ENCODE peak calls at places on chromosome 3, in six cellular contexts. One of them, this sample, is unnamed.

GRCh38 chr3:142498397-142499180 is 50.8 kb upstream of the XRN1 start:
- DNase-seq in activated CD8-positive, alpha-beta memory T cell treated with anti-CD3 and anti-CD28 coated beads for 24 hours: no peak
- DNase-seq in effector memory CD4-positive, alpha-beta T cell: no peak
- DNase-seq in stimulated activated CD4-positive, alpha-beta T cell treated with anti-CD3 and anti-CD28 coated beads, Interleukin-12 subunit alpha, Interleukin-12 subunit beta, amount 100 ng/mL, for 24 hours: no peak
- DNase-seq in foreskin melanocyte: peak
- DNase-seq in kidney: no peak
- DNase-seq in this sample: no peak

GRCh38 chr3:9441501-9442221 is 44.2 kb downstream of the SETD5 start:
- DNase-seq in activated CD8-positive, alpha-beta memory T cell treated with anti-CD3 and anti-CD28 coated beads for 24 hours: no peak
- DNase-seq in effector memory CD4-positive, alpha-beta T cell: no peak
- DNase-seq in stimulated activated CD4-positive, alpha-beta T cell treated with anti-CD3 and anti-CD28 coated beads, Interleukin-12 subunit alpha, Interleukin-12 subunit beta, amount 100 ng/mL, for 24 hours: no peak
- DNase-seq in foreskin melanocyte: no peak
- DNase-seq in kidney: no peak
- DNase-seq in this sample: no peak

GRCh38 chr3:45275006-45275704 is 49.1 kb upstream of the TMEM158 start:
- DNase-seq in activated CD8-positive, alpha-beta memory T cell treated with anti-CD3 and anti-CD28 coated beads for 24 hours: no peak
- DNase-seq in effector memory CD4-positive, alpha-beta T cell: no peak
- DNase-seq in stimulated activated CD4-positive, alpha-beta T cell treated with anti-CD3 and anti-CD28 coated beads, Interleukin-12 subunit alpha, Interleukin-12 subunit beta, amount 100 ng/mL, for 24 hours: no peak
- DNase-seq in foreskin melanocyte: no peak
- DNase-seq in kidney: no peak
- DNase-seq in this sample: no peak

GRCh38 chr3:128285042-128285924 is 132.0 kb downstream of the EEFSEC start:
- DNase-seq in activated CD8-positive, alpha-beta memory T cell treated with anti-CD3 and anti-CD28 coated beads for 24 hours: peak
- DNase-seq in effector memory CD4-positive, alpha-beta T cell: no peak
- DNase-seq in stimulated activated CD4-positive, alpha-beta T cell treated with anti-CD3 and anti-CD28 coated beads, Interleukin-12 subunit alpha, Interleukin-12 subunit beta, amount 100 ng/mL, for 24 hours: no peak
- DNase-seq in foreskin melanocyte: no peak
- DNase-seq in kidney: no peak
- DNase-seq in this sample: no peak

GRCh38 chr3:194686414-194686815 is 732 bp downstream of the FAM43A start:
- DNase-seq in activated CD8-positive, alpha-beta memory T cell treated with anti-CD3 and anti-CD28 coated beads for 24 hours: peak
- DNase-seq in effector memory CD4-positive, alpha-beta T cell: no peak
- DNase-seq in stimulated activated CD4-positive, alpha-beta T cell treated with anti-CD3 and anti-CD28 coated beads, Interleukin-12 subunit alpha, Interleukin-12 subunit beta, amount 100 ng/mL, for 24 hours: no peak
- DNase-seq in foreskin melanocyte: peak
- DNase-seq in kidney: no peak
- DNase-seq in this sample: no peak

GRCh38 chr3:141243295-141243707 is 11.7 kb downstream of the PXYLP1 start:
- DNase-seq in activated CD8-positive, alpha-beta memory T cell treated with anti-CD3 and anti-CD28 coated beads for 24 hours: peak
- DNase-seq in effector memory CD4-positive, alpha-beta T cell: peak
- DNase-seq in stimulated activated CD4-positive, alpha-beta T cell treated with anti-CD3 and anti-CD28 coated beads, Interleukin-12 subunit alpha, Interleukin-12 subunit beta, amount 100 ng/mL, for 24 hours: peak
- DNase-seq in foreskin melanocyte: no peak
- DNase-seq in kidney: no peak
- DNase-seq in this sample: peak

GRCh38 chr3:174408310-174408709 is 450.8 kb upstream of the NAALADL2 start:
- DNase-seq in activated CD8-positive, alpha-beta memory T cell treated with anti-CD3 and anti-CD28 coated beads for 24 hours: no peak
- DNase-seq in effector memory CD4-positive, alpha-beta T cell: no peak
- DNase-seq in stimulated activated CD4-positive, alpha-beta T cell treated with anti-CD3 and anti-CD28 coated beads, Interleukin-12 subunit alpha, Interleukin-12 subunit beta, amount 100 ng/mL, for 24 hours: no peak
- DNase-seq in foreskin melanocyte: no peak
- DNase-seq in kidney: peak
- DNase-seq in this sample: no peak

GRCh38 chr3:27746838-27747237 is 24.7 kb upstream of the EOMES start:
- DNase-seq in activated CD8-positive, alpha-beta memory T cell treated with anti-CD3 and anti-CD28 coated beads for 24 hours: no peak
- DNase-seq in effector memory CD4-positive, alpha-beta T cell: no peak
- DNase-seq in stimulated activated CD4-positive, alpha-beta T cell treated with anti-CD3 and anti-CD28 coated beads, Interleukin-12 subunit alpha, Interleukin-12 subunit beta, amount 100 ng/mL, for 24 hours: no peak
- DNase-seq in foreskin melanocyte: no peak
- DNase-seq in kidney: no peak
- DNase-seq in this sample: no peak

GRCh38 chr3:123783050-123783724 is 100.9 kb downstream of the MYLK start:
- DNase-seq in activated CD8-positive, alpha-beta memory T cell treated with anti-CD3 and anti-CD28 coated beads for 24 hours: no peak
- DNase-seq in effector memory CD4-positive, alpha-beta T cell: no peak
- DNase-seq in stimulated activated CD4-positive, alpha-beta T cell treated with anti-CD3 and anti-CD28 coated beads, Interleukin-12 subunit alpha, Interleukin-12 subunit beta, amount 100 ng/mL, for 24 hours: no peak
- DNase-seq in foreskin melanocyte: no peak
- DNase-seq in kidney: no peak
- DNase-seq in this sample: no peak

GRCh38 chr3:23075478-23075877 is 127.6 kb upstream of the UBE2E2 start:
- DNase-seq in activated CD8-positive, alpha-beta memory T cell treated with anti-CD3 and anti-CD28 coated beads for 24 hours: no peak
- DNase-seq in effector memory CD4-positive, alpha-beta T cell: no peak
- DNase-seq in stimulated activated CD4-positive, alpha-beta T cell treated with anti-CD3 and anti-CD28 coated beads, Interleukin-12 subunit alpha, Interleukin-12 subunit beta, amount 100 ng/mL, for 24 hours: no peak
- DNase-seq in foreskin melanocyte: peak
- DNase-seq in kidney: no peak
- DNase-seq in this sample: no peak

GRCh38 chr3:164418426-164418825 is 659.9 kb downstream of the SI start:
- DNase-seq in activated CD8-positive, alpha-beta memory T cell treated with anti-CD3 and anti-CD28 coated beads for 24 hours: no peak
- DNase-seq in effector memory CD4-positive, alpha-beta T cell: no peak
- DNase-seq in stimulated activated CD4-positive, alpha-beta T cell treated with anti-CD3 and anti-CD28 coated beads, Interleukin-12 subunit alpha, Interleukin-12 subunit beta, amount 100 ng/mL, for 24 hours: no peak
- DNase-seq in foreskin melanocyte: no peak
- DNase-seq in kidney: no peak
- DNase-seq in this sample: no peak

GRCh38 chr3:144687862-144688261 is 716.2 kb downstream of the DIPK2A start:
- DNase-seq in activated CD8-positive, alpha-beta memory T cell treated with anti-CD3 and anti-CD28 coated beads for 24 hours: no peak
- DNase-seq in effector memory CD4-positive, alpha-beta T cell: no peak
- DNase-seq in stimulated activated CD4-positive, alpha-beta T cell treated with anti-CD3 and anti-CD28 coated beads, Interleukin-12 subunit alpha, Interleukin-12 subunit beta, amount 100 ng/mL, for 24 hours: no peak
- DNase-seq in foreskin melanocyte: no peak
- DNase-seq in kidney: no peak
- DNase-seq in this sample: no peak

GRCh38 chr3:169948559-169949371 is 17.8 kb upstream of the SEC62 start:
- DNase-seq in activated CD8-positive, alpha-beta memory T cell treated with anti-CD3 and anti-CD28 coated beads for 24 hours: no peak
- DNase-seq in effector memory CD4-positive, alpha-beta T cell: no peak
- DNase-seq in stimulated activated CD4-positive, alpha-beta T cell treated with anti-CD3 and anti-CD28 coated beads, Interleukin-12 subunit alpha, Interleukin-12 subunit beta, amount 100 ng/mL, for 24 hours: no peak
- DNase-seq in foreskin melanocyte: no peak
- DNase-seq in kidney: no peak
- DNase-seq in this sample: no peak

GRCh38 chr3:138082085-138082991 is 33.1 kb downstream of the DZIP1L start:
- DNase-seq in activated CD8-positive, alpha-beta memory T cell treated with anti-CD3 and anti-CD28 coated beads for 24 hours: no peak
- DNase-seq in effector memory CD4-positive, alpha-beta T cell: no peak
- DNase-seq in stimulated activated CD4-positive, alpha-beta T cell treated with anti-CD3 and anti-CD28 coated beads, Interleukin-12 subunit alpha, Interleukin-12 subunit beta, amount 100 ng/mL, for 24 hours: peak
- DNase-seq in foreskin melanocyte: peak
- DNase-seq in kidney: no peak
- DNase-seq in this sample: no peak

GRCh38 chr3:195896361-195897080 is 11.8 kb downstream of the TNK2 start:
- DNase-seq in activated CD8-positive, alpha-beta memory T cell treated with anti-CD3 and anti-CD28 coated beads for 24 hours: no peak
- DNase-seq in effector memory CD4-positive, alpha-beta T cell: no peak
- DNase-seq in stimulated activated CD4-positive, alpha-beta T cell treated with anti-CD3 and anti-CD28 coated beads, Interleukin-12 subunit alpha, Interleukin-12 subunit beta, amount 100 ng/mL, for 24 hours: no peak
- DNase-seq in foreskin melanocyte: no peak
- DNase-seq in kidney: no peak
- DNase-seq in this sample: no peak

GRCh38 chr3:187291001-187291511 is 481 bp downstream of the MASP1 start:
- DNase-seq in activated CD8-positive, alpha-beta memory T cell treated with anti-CD3 and anti-CD28 coated beads for 24 hours: no peak
- DNase-seq in effector memory CD4-positive, alpha-beta T cell: no peak
- DNase-seq in stimulated activated CD4-positive, alpha-beta T cell treated with anti-CD3 and anti-CD28 coated beads, Interleukin-12 subunit alpha, Interleukin-12 subunit beta, amount 100 ng/mL, for 24 hours: no peak
- DNase-seq in foreskin melanocyte: no peak
- DNase-seq in kidney: no peak
- DNase-seq in this sample: no peak

GRCh38 chr3:45055411-45056143 is 29.5 kb downstream of the CLEC3B start:
- DNase-seq in activated CD8-positive, alpha-beta memory T cell treated with anti-CD3 and anti-CD28 coated beads for 24 hours: no peak
- DNase-seq in effector memory CD4-positive, alpha-beta T cell: no peak
- DNase-seq in stimulated activated CD4-positive, alpha-beta T cell treated with anti-CD3 and anti-CD28 coated beads, Interleukin-12 subunit alpha, Interleukin-12 subunit beta, amount 100 ng/mL, for 24 hours: no peak
- DNase-seq in foreskin melanocyte: peak
- DNase-seq in kidney: no peak
- DNase-seq in this sample: no peak

GRCh38 chr3:158792709-158793108 is 9.1 kb upstream of the MFSD1 start:
- DNase-seq in activated CD8-positive, alpha-beta memory T cell treated with anti-CD3 and anti-CD28 coated beads for 24 hours: no peak
- DNase-seq in effector memory CD4-positive, alpha-beta T cell: no peak
- DNase-seq in stimulated activated CD4-positive, alpha-beta T cell treated with anti-CD3 and anti-CD28 coated beads, Interleukin-12 subunit alpha, Interleukin-12 subunit beta, amount 100 ng/mL, for 24 hours: no peak
- DNase-seq in foreskin melanocyte: no peak
- DNase-seq in kidney: no peak
- DNase-seq in this sample: no peak

GRCh38 chr3:88572450-88572849 is 422.7 kb downstream of the C3orf38 start:
- DNase-seq in activated CD8-positive, alpha-beta memory T cell treated with anti-CD3 and anti-CD28 coated beads for 24 hours: no peak
- DNase-seq in effector memory CD4-positive, alpha-beta T cell: no peak
- DNase-seq in stimulated activated CD4-positive, alpha-beta T cell treated with anti-CD3 and anti-CD28 coated beads, Interleukin-12 subunit alpha, Interleukin-12 subunit beta, amount 100 ng/mL, for 24 hours: no peak
- DNase-seq in foreskin melanocyte: no peak
- DNase-seq in kidney: no peak
- DNase-seq in this sample: no peak

GRCh38 chr3:94561094-94561493 is 498.2 kb downstream of the NSUN3 start:
- DNase-seq in activated CD8-positive, alpha-beta memory T cell treated with anti-CD3 and anti-CD28 coated beads for 24 hours: no peak
- DNase-seq in effector memory CD4-positive, alpha-beta T cell: no peak
- DNase-seq in stimulated activated CD4-positive, alpha-beta T cell treated with anti-CD3 and anti-CD28 coated beads, Interleukin-12 subunit alpha, Interleukin-12 subunit beta, amount 100 ng/mL, for 24 hours: no peak
- DNase-seq in foreskin melanocyte: no peak
- DNase-seq in kidney: no peak
- DNase-seq in this sample: no peak

GRCh38 chr3:127541320-127541719 is 49.2 kb downstream of the TPRA1 start:
- DNase-seq in activated CD8-positive, alpha-beta memory T cell treated with anti-CD3 and anti-CD28 coated beads for 24 hours: no peak
- DNase-seq in effector memory CD4-positive, alpha-beta T cell: no peak
- DNase-seq in stimulated activated CD4-positive, alpha-beta T cell treated with anti-CD3 and anti-CD28 coated beads, Interleukin-12 subunit alpha, Interleukin-12 subunit beta, amount 100 ng/mL, for 24 hours: no peak
- DNase-seq in foreskin melanocyte: no peak
- DNase-seq in kidney: no peak
- DNase-seq in this sample: no peak

GRCh38 chr3:48962340-48962739 is 27.7 kb upstream of the P4HTM start:
- DNase-seq in activated CD8-positive, alpha-beta memory T cell treated with anti-CD3 and anti-CD28 coated beads for 24 hours: no peak
- DNase-seq in effector memory CD4-positive, alpha-beta T cell: no peak
- DNase-seq in stimulated activated CD4-positive, alpha-beta T cell treated with anti-CD3 and anti-CD28 coated beads, Interleukin-12 subunit alpha, Interleukin-12 subunit beta, amount 100 ng/mL, for 24 hours: no peak
- DNase-seq in foreskin melanocyte: no peak
- DNase-seq in kidney: no peak
- DNase-seq in this sample: no peak

GRCh38 chr3:33989229-33989628 is 190.8 kb downstream of the PDCD6IP start:
- DNase-seq in activated CD8-positive, alpha-beta memory T cell treated with anti-CD3 and anti-CD28 coated beads for 24 hours: no peak
- DNase-seq in effector memory CD4-positive, alpha-beta T cell: no peak
- DNase-seq in stimulated activated CD4-positive, alpha-beta T cell treated with anti-CD3 and anti-CD28 coated beads, Interleukin-12 subunit alpha, Interleukin-12 subunit beta, amount 100 ng/mL, for 24 hours: no peak
- DNase-seq in foreskin melanocyte: no peak
- DNase-seq in kidney: no peak
- DNase-seq in this sample: no peak

GRCh38 chr3:131477813-131478212 is 25.0 kb downstream of the MRPL3 start:
- DNase-seq in activated CD8-positive, alpha-beta memory T cell treated with anti-CD3 and anti-CD28 coated beads for 24 hours: no peak
- DNase-seq in effector memory CD4-positive, alpha-beta T cell: no peak
- DNase-seq in stimulated activated CD4-positive, alpha-beta T cell treated with anti-CD3 and anti-CD28 coated beads, Interleukin-12 subunit alpha, Interleukin-12 subunit beta, amount 100 ng/mL, for 24 hours: no peak
- DNase-seq in foreskin melanocyte: no peak
- DNase-seq in kidney: no peak
- DNase-seq in this sample: no peak

GRCh38 chr3:4421121-4421520 is 45.9 kb downstream of the SUMF1 start:
- DNase-seq in activated CD8-positive, alpha-beta memory T cell treated with anti-CD3 and anti-CD28 coated beads for 24 hours: no peak
- DNase-seq in effector memory CD4-positive, alpha-beta T cell: no peak
- DNase-seq in stimulated activated CD4-positive, alpha-beta T cell treated with anti-CD3 and anti-CD28 coated beads, Interleukin-12 subunit alpha, Interleukin-12 subunit beta, amount 100 ng/mL, for 24 hours: no peak
- DNase-seq in foreskin melanocyte: peak
- DNase-seq in kidney: no peak
- DNase-seq in this sample: no peak

GRCh38 chr3:78751266-78751665 is 1016.5 kb downstream of the ROBO1 start:
- DNase-seq in activated CD8-positive, alpha-beta memory T cell treated with anti-CD3 and anti-CD28 coated beads for 24 hours: no peak
- DNase-seq in effector memory CD4-positive, alpha-beta T cell: no peak
- DNase-seq in stimulated activated CD4-positive, alpha-beta T cell treated with anti-CD3 and anti-CD28 coated beads, Interleukin-12 subunit alpha, Interleukin-12 subunit beta, amount 100 ng/mL, for 24 hours: no peak
- DNase-seq in foreskin melanocyte: no peak
- DNase-seq in kidney: no peak
- DNase-seq in this sample: no peak

GRCh38 chr3:38107911-38108648 is 28.8 kb downstream of the ACAA1 start:
- DNase-seq in activated CD8-positive, alpha-beta memory T cell treated with anti-CD3 and anti-CD28 coated beads for 24 hours: no peak
- DNase-seq in effector memory CD4-positive, alpha-beta T cell: no peak
- DNase-seq in stimulated activated CD4-positive, alpha-beta T cell treated with anti-CD3 and anti-CD28 coated beads, Interleukin-12 subunit alpha, Interleukin-12 subunit beta, amount 100 ng/mL, for 24 hours: no peak
- DNase-seq in foreskin melanocyte: no peak
- DNase-seq in kidney: no peak
- DNase-seq in this sample: no peak

GRCh38 chr3:120554727-120555660 is 41.1 kb upstream of the NDUFB4 start:
- DNase-seq in activated CD8-positive, alpha-beta memory T cell treated with anti-CD3 and anti-CD28 coated beads for 24 hours: no peak
- DNase-seq in effector memory CD4-positive, alpha-beta T cell: no peak
- DNase-seq in stimulated activated CD4-positive, alpha-beta T cell treated with anti-CD3 and anti-CD28 coated beads, Interleukin-12 subunit alpha, Interleukin-12 subunit beta, amount 100 ng/mL, for 24 hours: no peak
- DNase-seq in foreskin melanocyte: no peak
- DNase-seq in kidney: no peak
- DNase-seq in this sample: no peak

GRCh38 chr3:55629432-55629831 is 142.3 kb upstream of the WNT5A start:
- DNase-seq in activated CD8-positive, alpha-beta memory T cell treated with anti-CD3 and anti-CD28 coated beads for 24 hours: no peak
- DNase-seq in effector memory CD4-positive, alpha-beta T cell: no peak
- DNase-seq in stimulated activated CD4-positive, alpha-beta T cell treated with anti-CD3 and anti-CD28 coated beads, Interleukin-12 subunit alpha, Interleukin-12 subunit beta, amount 100 ng/mL, for 24 hours: no peak
- DNase-seq in foreskin melanocyte: no peak
- DNase-seq in kidney: no peak
- DNase-seq in this sample: no peak

This sample was measured in stimulated activated CD8-positive, alpha-beta memory T cell treated with anti-CD3 and anti-CD28 coated beads, Interleukin-15, amount 100 ng/mL, for 24 hours.